ENCODE peak calls at places on chromosomes 7 and 10, in five cellular contexts. S is amniotic stem cell, N is GM06990, P is posterior vena cava, M is hepatocyte. D is an unnamed sample.
A peak's percentile ranks its signal among the peaks of the same experiment; 100 is the strongest.

GRCh38 chr10:16606421-16606820 is 84.7 kb upstream of the C1QL3 start:
- DNase-seq in N (no peak), M (no peak), P (no peak), S (no peak), D (no peak)

GRCh38 chr7:134302120-134302519 is 14.6 kb downstream of the SLC35B4 start:
- DNase-seq in P (no peak), S (no peak), M (no peak), N (no peak), D (no peak)

GRCh38 chr10:30902621-30903396 is 128.9 kb downstream of the ZNF438 start:
- DNase-seq in P (peak; percentile 79), M (no peak), N (no peak), S (no peak), D (no peak)

GRCh38 chr7:155918720-155919399 is 106.6 kb upstream of the SHH start:
- DNase-seq in S (no peak), M (peak; percentile 84), N (no peak), P (peak; percentile 86), D (peak; percentile 72)

GRCh38 chr10:110416776-110417732 is 80.7 kb upstream of the DUSP5 start:
- DNase-seq in S (no peak), N (no peak), M (no peak), P (no peak), D (no peak)

GRCh38 chr10:62231805-62232204 is 36.8 kb downstream of the RTKN2 start:
- DNase-seq in N (no peak), M (no peak), P (no peak), S (no peak), D (no peak)

GRCh38 chr10:42753507-42754154 is 29.0 kb upstream of the BMS1 start:
- DNase-seq in M (peak; percentile 55), S (no peak), N (no peak), P (no peak), D (no peak)

GRCh38 chr10:70474780-70475179 is 3.8 kb upstream of the PALD1 start:
- DNase-seq in N (no peak), P (no peak), M (no peak), S (no peak), D (no peak)

GRCh38 chr10:7410800-7411670 is at the start of gene SFMBT2:
- DNase-seq in P (peak; percentile 88), N (peak; percentile 81), S (peak; percentile 24), M (peak; percentile 75), D (peak; percentile 58)

GRCh38 chr7:28570970-28571288 is 158.6 kb downstream of the CREB5 start:
- DNase-seq in S (no peak), N (no peak), M (no peak), P (no peak), D (no peak)

GRCh38 chr7:20700491-20701231 is 85.2 kb downstream of the ABCB5 start:
- DNase-seq in P (no peak), M (no peak), S (no peak), N (no peak), D (no peak)

GRCh38 chr10:69397972-69398371 is 18.7 kb downstream of the TACR2 start:
- DNase-seq in N (no peak), P (no peak), M (no peak), S (peak; percentile 16), D (no peak)

GRCh38 chr10:62830577-62831122 is 14.5 kb upstream of the EGR2 start:
- DNase-seq in S (no peak), M (no peak), N (no peak), P (no peak), D (no peak)

GRCh38 chr10:68090586-68090985 is 15.5 kb upstream of the HERC4 start:
- DNase-seq in P (no peak), M (no peak), S (no peak), N (no peak), D (no peak)

GRCh38 chr7:11379641-11380040 is 406.0 kb downstream of the PHF14 start:
- DNase-seq in M (no peak), N (no peak), S (no peak), P (no peak), D (no peak)

GRCh38 chr7:80249184-80249583 is 114.6 kb downstream of the GNAI1 start:
- DNase-seq in M (no peak), N (no peak), P (no peak), S (no peak), D (no peak)

GRCh38 chr10:62815373-62816111 is 624 bp downstream of the EGR2 start:
- DNase-seq in S (no peak), P (peak; percentile 84), M (peak; percentile 16), N (peak; percentile 63), D (peak; percentile 8)

GRCh38 chr10:60042959-60043358 is 136.6 kb upstream of the CCDC6 start:
- DNase-seq in P (no peak), M (no peak), N (no peak), S (no peak), D (no peak)